ENCODE peak calls at places on chromosomes 6 and 20, in four cellular contexts. O, L, T and X are unnamed samples.

GRCh38 chr6:132931937-132932336 is 117.6 kb downstream of the RPS12 start:
- DNase-seq in T (no peak), O (peak; percentile 76), L (no peak), X (no peak)

GRCh38 chr6:111712398-111712797 is 106.7 kb upstream of the TRAF3IP2 start:
- DNase-seq in T (no peak), O (peak; percentile 95), L (no peak), X (no peak)

GRCh38 chr6:36139431-36139830 is 9.1 kb downstream of the MAPK13 start:
- DNase-seq in T (no peak), L (peak; percentile 63), O (no peak), X (no peak)

GRCh38 chr6:71289039-71289801 is 609 bp downstream of the OGFRL1 start:
- DNase-seq in O (no peak), T (no peak), L (no peak), X (peak; percentile 70)

GRCh38 chr20:50535162-50535561 is 25.0 kb downstream of the PTPN1 start:
- DNase-seq in T (no peak), O (no peak), L (no peak), X (no peak)

GRCh38 chr6:158826819-158827501 is 7.8 kb upstream of the EZR start:
- DNase-seq in L (no peak), O (no peak), T (no peak), X (no peak)

GRCh38 chr6:41723178-41723935 is 12.1 kb downstream of the TFEB start:
- DNase-seq in O (peak; percentile 91), T (no peak), L (peak; percentile 48), X (no peak)

GRCh38 chr6:7136859-7137334 is 29.1 kb downstream of the RREB1 start:
- DNase-seq in O (no peak), L (peak; percentile 38), T (peak; percentile 81), X (no peak)

GRCh38 chr20:63501818-63502670 is 3.2 kb upstream of the EEF1A2 start:
- DNase-seq in L (peak; percentile 93), T (no peak), O (peak; percentile 16), X (peak; percentile 82)

GRCh38 chr20:46833360-46833759 is 61.3 kb upstream of the EYA2 start:
- DNase-seq in T (peak; percentile 2), L (no peak), O (peak; percentile 65), X (no peak)

GRCh38 chr20:43722153-43722505 is 4.7 kb downstream of the GTSF1L start:
- DNase-seq in O (no peak), T (no peak), L (no peak), X (no peak)

GRCh38 chr6:31651602-31652191 is 764 bp downstream of the BAG6 start:
- DNase-seq in O (peak; percentile 80), T (no peak), L (no peak), X (peak; percentile 36)

GRCh38 chr6:40197371-40197770 is 263.1 kb upstream of the MOCS1 start:
- DNase-seq in O (no peak), L (no peak), T (no peak), X (no peak)

GRCh38 chr6:112780498-112781096 is 433.5 kb downstream of the RFPL4B start:
- DNase-seq in T (peak; percentile 24), O (peak; percentile 84), L (peak; percentile 68), X (peak; percentile 7)

DNA sequence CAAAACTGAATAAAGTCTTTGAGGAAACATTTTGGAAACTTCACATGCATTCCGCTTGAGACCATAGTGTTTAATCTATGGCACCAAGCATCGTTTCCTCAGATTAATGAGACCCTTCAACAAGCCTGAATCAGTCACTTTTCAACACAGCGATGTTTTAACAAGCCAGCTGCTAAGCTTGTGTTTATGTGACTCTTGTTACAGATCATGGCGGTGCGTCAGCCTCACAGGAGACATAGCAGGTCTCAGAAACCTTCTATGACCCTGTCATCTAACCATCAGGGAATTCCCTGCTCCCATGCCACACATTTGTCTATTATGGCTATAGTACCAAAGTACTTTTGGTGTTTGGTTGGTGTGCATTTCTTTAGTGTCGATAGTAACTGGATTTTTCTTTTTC is 57.2 kb downstream of the MTFR2 start:
- DNase-seq in T (no peak), L (no peak), O (peak; percentile 84), X (no peak)
- TF ChIP-seq CHD1 in T (no peak), L (no peak), O (no peak), X (no peak)

GRCh38 chr6:12010635-12011275 is 1.4 kb upstream of the HIVEP1 start:
- DNase-seq in L (peak; percentile 28), O (no peak), T (no peak), X (no peak)
- TF ChIP-seq POLR2A in L (peak; percentile 59), O (peak; percentile 68), T (peak; percentile 79), X (peak; percentile 51)

DNA sequence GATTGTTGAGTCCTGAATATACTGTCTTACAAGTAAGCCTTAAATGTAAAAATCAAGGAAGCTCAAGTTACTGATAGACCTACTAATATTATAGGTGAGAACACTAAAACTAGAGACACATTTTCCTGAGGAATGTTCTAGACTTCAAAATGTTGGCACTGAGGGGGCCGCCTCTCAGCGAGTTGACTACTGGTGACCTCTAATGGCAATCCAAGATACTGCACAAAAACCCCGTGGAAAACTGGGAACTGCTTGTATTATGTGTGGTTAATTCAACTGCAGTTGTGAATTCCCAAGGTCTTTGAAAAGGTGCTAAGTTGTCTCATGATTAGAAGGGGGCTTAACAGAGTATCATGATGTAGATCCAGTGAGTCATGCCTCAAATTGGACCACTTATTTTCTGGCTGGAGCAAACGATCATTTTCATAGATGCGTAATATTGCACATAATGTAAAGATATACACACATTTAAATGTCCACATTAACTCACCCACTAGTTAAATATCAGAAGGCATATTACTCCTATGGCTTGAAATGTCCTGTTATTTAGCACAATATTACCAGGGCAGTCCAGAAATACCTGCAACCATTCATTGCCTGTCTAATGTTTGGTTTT is 336.2 kb downstream of the FOXA2 start:
- DNase-seq in O (no peak), L (no peak), T (no peak), X (no peak)
- TF ChIP-seq CHD1 in O (no peak), L (no peak), T (no peak), X (no peak)

DNA sequence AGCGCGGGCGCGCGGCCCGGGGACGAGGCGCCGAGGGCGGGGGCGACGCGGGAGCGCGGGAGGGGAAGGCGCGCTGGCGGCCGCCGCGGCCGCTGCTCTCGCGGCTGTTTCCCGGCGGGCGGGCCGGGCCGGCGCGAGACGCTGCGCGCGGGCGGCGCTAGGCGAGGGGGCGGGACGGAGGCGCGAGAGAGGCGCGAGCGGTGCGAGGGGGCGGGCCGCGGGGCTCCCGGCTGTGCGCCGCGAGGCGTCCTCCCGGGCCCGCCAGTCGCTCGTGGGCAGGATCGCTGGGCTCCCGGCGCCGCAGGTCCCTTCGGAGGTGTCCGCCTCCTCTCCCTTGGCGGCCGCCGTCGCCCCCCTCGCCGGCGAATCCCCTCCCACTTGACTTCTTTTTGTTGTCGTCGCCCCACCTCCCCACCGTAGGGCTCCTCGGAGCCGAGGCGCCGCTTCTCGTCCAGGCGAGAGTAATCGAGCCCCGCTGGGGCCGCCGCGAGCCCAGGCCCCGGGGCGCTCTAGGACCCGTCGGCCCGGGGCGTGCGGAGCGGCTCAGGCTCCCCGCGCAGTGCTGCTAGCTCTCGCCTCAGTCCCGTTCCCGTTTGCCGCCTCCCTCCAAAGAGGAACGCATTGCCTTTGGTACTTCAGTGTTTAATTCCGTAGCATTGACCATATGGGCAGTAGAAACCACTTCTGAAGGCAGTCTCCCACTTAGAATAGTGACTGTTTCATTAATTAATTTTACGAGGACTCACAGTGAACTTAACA is at the start of gene RANBP9:
- DNase-seq in L (peak; percentile 92), O (peak; percentile 86), T (peak; percentile 43), X (peak; percentile 71)
- TF ChIP-seq POLR2A in L (peak; percentile 82), O (peak; percentile 74), T (peak; percentile 87), X (peak; percentile 91)

GRCh38 chr6:142857609-142858195 is 87.3 kb downstream of the HIVEP2 start:
- DNase-seq in T (no peak), O (no peak), L (no peak), X (no peak)
- TF ChIP-seq CHD1 in T (no peak), O (no peak), L (no peak), X (no peak)

GRCh38 chr6:44356432-44356950 is 14.0 kb downstream of the SPATS1 start:
- DNase-seq in T (no peak), L (no peak), O (no peak), X (no peak)

GRCh38 chr6:44355640-44356039 is 13.2 kb downstream of the SPATS1 start:
- DNase-seq in O (no peak), L (no peak), T (no peak), X (no peak)

GRCh38 chr6:44349904-44350649 is 7.6 kb downstream of the SPATS1 start:
- DNase-seq in T (no peak), L (no peak), O (no peak), X (no peak)

GRCh38 chr6:44353336-44353735 is 10.9 kb downstream of the SPATS1 start:
- DNase-seq in T (no peak), O (no peak), L (no peak), X (no peak)

GRCh38 chr6:44352259-44352658 is 9.8 kb downstream of the SPATS1 start:
- DNase-seq in O (no peak), L (no peak), T (no peak), X (no peak)
- TF ChIP-seq POLR2A in O (no peak), L (no peak), T (no peak), X (no peak)